ENCODE peak calls at places on chromosomes 13 and 19, in seven cellular contexts. M is AG10803, V is heart left ventricle, Q is fibroblast of mammary gland, R is OCI-LY7, E is upper lobe of right lung, A is left ventricle myocardium inferior. G is an unnamed sample.

GRCh38 chr19:45235485-45235884 is 9.7 kb downstream of the EXOC3L2 start:
- DNase-seq in V (no peak), R (no peak), M (no peak), A (no peak), Q (no peak), E (no peak), G (no peak)

GRCh38 chr19:51089786-51090185 is 7.1 kb upstream of the KLK14 start:
- DNase-seq in A (no peak), R (no peak), M (no peak), Q (no peak), V (no peak), E (peak; percentile 84), G (no peak)

GRCh38 chr19:51568456-51568855 is 2.6 kb upstream of the ZNF175 start:
- DNase-seq in V (no peak), E (no peak), M (no peak), A (no peak), Q (no peak), R (no peak), G (no peak)

GRCh38 chr13:111846396-111847174 is 220.4 kb upstream of the SOX1 start:
- DNase-seq in R (no peak), E (no peak), V (no peak), M (no peak), A (no peak), Q (no peak), G (no peak)

GRCh38 chr19:46513461-46514236 is 18.0 kb upstream of the PNMA8B start:
- DNase-seq in M (peak; percentile 73), Q (peak; percentile 70), R (peak; percentile 85), V (peak; percentile 80), E (peak; percentile 91), A (peak; percentile 78), G (peak; percentile 64)

GRCh38 chr19:30529876-30530275 is 157.7 kb downstream of the ZNF536 start:
- DNase-seq in A (no peak), R (no peak), V (no peak), Q (no peak), E (no peak), M (no peak), G (no peak)

GRCh38 chr13:30416471-30416870 is 5.8 kb upstream of the UBE2L5 start:
- DNase-seq in A (no peak), E (no peak), V (no peak), Q (no peak), R (peak; percentile 57), M (no peak), G (no peak)

GRCh38 chr13:44934724-44935123 is 54.5 kb downstream of the NUFIP1 start:
- DNase-seq in Q (peak; percentile 80), A (no peak), M (peak; percentile 77), E (no peak), V (no peak), R (no peak), G (peak; percentile 65)

GRCh38 chr13:33191425-33192221 is 93.9 kb downstream of the STARD13 start:
- DNase-seq in A (no peak), E (no peak), V (no peak), Q (no peak), R (no peak), M (peak; percentile 55), G (peak; percentile 86)

GRCh38 chr19:343941-344624 is 513 bp downstream of the MIER2 start:
- DNase-seq in Q (no peak), V (no peak), E (no peak), A (no peak), R (peak; percentile 37), M (no peak), G (peak; percentile 23)

GRCh38 chr19:46426506-46427162 is 2.1 kb downstream of the PNMA8C start:
- DNase-seq in Q (peak; percentile 78), A (peak; percentile 82), V (peak; percentile 84), M (peak; percentile 73), R (peak; percentile 80), E (peak; percentile 87), G (peak; percentile 73)

GRCh38 chr19:51417807-51418152 is 338 bp upstream of the SIGLEC10 start:
- DNase-seq in M (no peak), R (peak; percentile 71), A (no peak), Q (no peak), E (no peak), V (no peak), G (no peak)

GRCh38 chr19:4328243-4328990 is 10.2 kb downstream of the STAP2 start:
- DNase-seq in M (peak; percentile 92), A (peak; percentile 95), V (peak; percentile 95), E (peak; percentile 96), Q (peak; percentile 93), R (peak; percentile 22), G (peak; percentile 96)

GRCh38 chr13:100694722-100695644 is 20.4 kb upstream of the TMTC4 start:
- DNase-seq in A (no peak), V (peak; percentile 45), Q (peak; percentile 65), R (no peak), E (no peak), M (peak; percentile 46), G (peak; percentile 80)

GRCh38 chr13:108463365-108463764 is 166.0 kb upstream of the MYO16 start:
- DNase-seq in R (no peak), A (no peak), Q (peak; percentile 91), V (no peak), E (no peak), M (peak; percentile 57), G (peak; percentile 95)

GRCh38 chr19:7545904-7546303 is 10.4 kb downstream of the PNPLA6 start:
- DNase-seq in V (no peak), E (no peak), R (no peak), Q (no peak), A (no peak), M (no peak), G (no peak)
- H3K4me3 ChIP-seq in V (no peak overlapping the region), E (no peak overlapping the region), R (no peak overlapping the region), Q (no peak overlapping the region), A (no peak overlapping the region), M (no peak overlapping the region), G (no peak overlapping the region)

DNA sequence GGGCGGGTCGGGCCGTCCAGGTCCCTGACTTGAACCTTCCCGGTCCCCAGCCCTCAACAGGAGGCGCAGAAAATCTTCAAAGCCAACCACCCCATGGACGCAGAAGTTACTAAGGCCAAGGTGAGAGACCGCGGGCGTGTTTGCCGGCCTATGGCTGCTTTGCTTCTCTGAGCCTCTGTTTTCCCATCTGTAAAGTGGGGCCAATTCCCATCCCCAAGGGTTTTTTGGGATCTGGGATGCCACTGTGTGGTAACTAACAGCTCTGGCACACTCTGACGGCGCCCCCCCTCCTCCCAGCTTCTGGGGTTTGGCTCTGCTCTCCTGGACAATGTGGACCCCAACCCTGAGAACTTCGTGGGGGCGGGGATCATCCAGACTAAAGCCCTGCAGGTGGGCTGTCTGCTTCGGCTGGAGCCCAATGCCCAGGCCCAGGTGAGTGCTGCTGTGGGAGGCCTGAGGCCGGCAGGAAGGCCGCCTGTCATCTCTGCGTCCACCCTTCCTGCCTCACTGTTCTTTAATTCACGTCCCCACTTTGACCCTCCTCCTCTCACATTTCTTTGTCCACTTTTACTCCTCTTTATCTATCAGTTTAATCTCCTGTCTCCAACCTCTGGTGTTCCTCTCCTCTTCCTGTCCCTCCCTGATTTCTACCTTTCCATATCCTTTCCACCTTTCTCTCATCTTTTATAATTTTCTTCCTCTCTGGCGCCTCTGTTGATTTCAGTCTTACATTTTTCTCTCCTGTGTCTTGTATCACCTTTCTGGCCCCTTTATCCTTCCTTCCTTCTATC is 7.1 kb downstream of the FUZ start:
- DNase-seq in M (no peak), Q (no peak), V (no peak), E (no peak), A (no peak), R (no peak), G (no peak)
- H3K4me3 ChIP-seq in M (no peak overlapping the region), Q (no peak overlapping the region), V (no peak overlapping the region), E (no peak overlapping the region), A (no peak overlapping the region), R (no peak overlapping the region), G (no peak overlapping the region)

DNA sequence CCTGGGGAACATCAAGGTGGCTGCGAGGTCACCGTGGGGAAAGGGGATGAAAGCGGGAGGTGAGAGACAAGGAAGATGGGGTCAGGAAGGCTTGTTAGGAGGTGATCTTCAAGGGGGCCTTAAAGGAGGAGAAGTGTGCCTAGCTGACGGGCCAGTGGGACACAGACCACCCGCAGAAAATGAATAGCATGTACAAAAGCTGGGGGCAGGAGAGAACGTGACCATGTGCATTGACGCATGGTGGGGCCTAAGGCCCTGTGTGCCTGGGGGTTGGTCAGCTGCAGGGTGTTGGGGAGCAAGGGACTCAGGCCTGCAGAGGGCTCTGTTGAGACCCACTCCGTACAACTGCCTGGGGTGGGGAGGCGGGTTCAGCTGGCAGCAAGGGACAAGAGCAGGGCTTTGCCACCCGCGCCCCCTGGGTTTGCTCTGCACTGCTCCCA is 5.9 kb downstream of the RAB8A start:
- DNase-seq in A (no peak), M (no peak), E (no peak), V (no peak), R (peak; percentile 71), Q (no peak), G (no peak)
- H3K4me3 ChIP-seq in A (no peak overlapping the region), M (no peak overlapping the region), E (no peak overlapping the region), V (no peak overlapping the region), R (peak overlapping the region; percentile 54), Q (no peak overlapping the region), G (no peak overlapping the region)

DNA sequence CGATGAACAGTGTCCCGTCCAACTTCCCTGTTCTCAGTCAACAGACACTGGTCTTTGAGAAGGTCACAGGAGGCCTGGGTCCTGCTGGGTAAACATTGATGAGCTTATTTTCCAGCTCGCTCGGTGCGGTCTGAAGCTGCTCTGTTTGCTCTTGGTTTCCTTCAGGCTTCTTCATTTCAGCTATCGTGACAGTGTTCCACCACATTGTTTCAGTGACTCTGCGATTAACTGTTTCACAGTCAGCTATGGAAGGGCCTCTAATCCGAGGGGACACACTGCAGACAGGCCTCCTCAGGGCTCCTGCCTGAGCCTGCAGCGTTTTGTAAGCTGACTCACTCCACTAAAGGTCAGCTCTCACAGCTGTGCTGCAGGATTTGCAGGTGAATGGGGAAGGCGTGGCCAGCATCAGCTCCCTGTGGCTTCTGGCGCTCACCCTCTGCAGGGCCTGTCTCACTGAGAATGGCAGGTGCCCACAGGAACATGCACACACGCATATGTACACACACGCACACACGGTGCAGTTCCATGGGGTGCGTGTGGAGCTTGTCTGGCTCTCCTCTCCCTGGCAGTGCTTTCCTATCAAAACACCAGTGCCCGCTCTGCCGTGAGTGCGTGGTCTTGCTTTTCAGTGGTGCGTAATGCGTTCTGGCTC is 62.9 kb upstream of the MCF2L start:
- DNase-seq in R (no peak), E (no peak), Q (no peak), A (no peak), V (no peak), M (no peak), G (no peak)
- H3K4me3 ChIP-seq in R (no peak overlapping the region), E (no peak overlapping the region), Q (no peak overlapping the region), A (no peak overlapping the region), V (no peak overlapping the region), M (no peak overlapping the region), G (no peak overlapping the region)

GRCh38 chr19:55646889-55647731 is 902 bp upstream of the CCDC106 start:
- DNase-seq in R (peak; percentile 89), E (no peak), A (no peak), M (no peak), Q (no peak), V (no peak), G (no peak)
- H3K4me3 ChIP-seq in R (peak overlapping the region; percentile 72), E (peak overlapping the region; percentile 75), A (peak overlapping the region; percentile 97), M (peak overlapping the region; percentile 76), Q (peak overlapping the region; percentile 59), V (peak overlapping the region; percentile 92), G (peak overlapping the region; percentile 71)

G was measured in astrocyte of the spinal cord.